ENCODE peak calls at places on chromosomes 5 and 9, in eight cellular contexts. One of them, this sample, is unnamed.

GRCh38 chr9:78566948-78567675 is 270.2 kb downstream of the PSAT1 start:
- DNase-seq in fibroblast of lung: peak; percentile 75
- DNase-seq in heart right ventricle: no peak
- DNase-seq in HCT116: no peak
- DNase-seq in body of pancreas: no peak
- DNase-seq in DND-41: no peak
- DNase-seq in heart left ventricle: no peak
- DNase-seq in CD8-positive, alpha-beta T cell: no peak
- DNase-seq in this sample: no peak

GRCh38 chr9:83933804-83934203 is 12.6 kb upstream of the KIF27 start:
- DNase-seq in HCT116: no peak
- DNase-seq in heart right ventricle: no peak
- DNase-seq in CD8-positive, alpha-beta T cell: no peak
- DNase-seq in heart left ventricle: no peak
- DNase-seq in DND-41: no peak
- DNase-seq in body of pancreas: no peak
- DNase-seq in fibroblast of lung: no peak
- DNase-seq in this sample: no peak

GRCh38 chr5:135178476-135179155 is 144.6 kb upstream of the PITX1 start:
- DNase-seq in HCT116: no peak
- DNase-seq in DND-41: no peak
- DNase-seq in CD8-positive, alpha-beta T cell: no peak
- DNase-seq in heart left ventricle: no peak
- DNase-seq in heart right ventricle: no peak
- DNase-seq in body of pancreas: no peak
- DNase-seq in fibroblast of lung: no peak
- DNase-seq in this sample: no peak

GRCh38 chr9:113772121-113772885 is 103.8 kb upstream of the ZNF618 start:
- DNase-seq in heart left ventricle: no peak
- DNase-seq in DND-41: no peak
- DNase-seq in fibroblast of lung: peak; percentile 75
- DNase-seq in heart right ventricle: no peak
- DNase-seq in CD8-positive, alpha-beta T cell: no peak
- DNase-seq in body of pancreas: no peak
- DNase-seq in HCT116: no peak
- DNase-seq in this sample: no peak

GRCh38 chr5:6829150-6829784 is 116.0 kb downstream of the TENT4A start:
- DNase-seq in fibroblast of lung: no peak
- DNase-seq in heart right ventricle: no peak
- DNase-seq in heart left ventricle: no peak
- DNase-seq in HCT116: no peak
- DNase-seq in DND-41: no peak
- DNase-seq in body of pancreas: no peak
- DNase-seq in CD8-positive, alpha-beta T cell: no peak
- DNase-seq in this sample: no peak

GRCh38 chr5:138305797-138306196 is 25.8 kb downstream of the CDC25C start:
- DNase-seq in body of pancreas: peak; percentile 39
- DNase-seq in heart right ventricle: peak; percentile 67
- DNase-seq in heart left ventricle: peak; percentile 72
- DNase-seq in fibroblast of lung: no peak
- DNase-seq in DND-41: no peak
- DNase-seq in CD8-positive, alpha-beta T cell: no peak
- DNase-seq in HCT116: no peak
- DNase-seq in this sample: no peak

GRCh38 chr5:4737868-4738267 is 402.3 kb upstream of the ADAMTS16 start:
- DNase-seq in heart right ventricle: no peak
- DNase-seq in body of pancreas: no peak
- DNase-seq in fibroblast of lung: no peak
- DNase-seq in DND-41: no peak
- DNase-seq in HCT116: no peak
- DNase-seq in heart left ventricle: no peak
- DNase-seq in CD8-positive, alpha-beta T cell: no peak
- DNase-seq in this sample: no peak

GRCh38 chr9:121373401-121373769 is 3.3 kb upstream of the STOM start:
- DNase-seq in HCT116: no peak
- DNase-seq in body of pancreas: no peak
- DNase-seq in fibroblast of lung: no peak
- DNase-seq in DND-41: no peak
- DNase-seq in CD8-positive, alpha-beta T cell: no peak
- DNase-seq in heart right ventricle: no peak
- DNase-seq in heart left ventricle: no peak
- DNase-seq in this sample: no peak

GRCh38 chr5:112196574-112196973 is 222.5 kb downstream of the EPB41L4A start:
- DNase-seq in fibroblast of lung: no peak
- DNase-seq in CD8-positive, alpha-beta T cell: no peak
- DNase-seq in heart left ventricle: no peak
- DNase-seq in heart right ventricle: no peak
- DNase-seq in HCT116: no peak
- DNase-seq in body of pancreas: no peak
- DNase-seq in DND-41: no peak
- DNase-seq in this sample: no peak

GRCh38 chr5:10451137-10451824 is 9.6 kb downstream of the ROPN1L start:
- DNase-seq in HCT116: no peak
- DNase-seq in DND-41: no peak
- DNase-seq in body of pancreas: no peak
- DNase-seq in heart right ventricle: no peak
- DNase-seq in heart left ventricle: no peak
- DNase-seq in CD8-positive, alpha-beta T cell: no peak
- DNase-seq in fibroblast of lung: no peak
- DNase-seq in this sample: no peak

GRCh38 chr5:100900796-100901731 is 2.0 kb downstream of the ST8SIA4 start:
- DNase-seq in DND-41: peak; percentile 97
- DNase-seq in fibroblast of lung: peak; percentile 71
- DNase-seq in CD8-positive, alpha-beta T cell: peak; percentile 80
- DNase-seq in body of pancreas: no peak
- DNase-seq in HCT116: no peak
- DNase-seq in heart right ventricle: peak; percentile 76
- DNase-seq in heart left ventricle: peak; percentile 88
- DNase-seq in this sample: peak; percentile 65

GRCh38 chr9:27437652-27438373 is 86.3 kb upstream of the IFNK start:
- DNase-seq in heart left ventricle: no peak
- DNase-seq in heart right ventricle: no peak
- DNase-seq in CD8-positive, alpha-beta T cell: no peak
- DNase-seq in body of pancreas: no peak
- DNase-seq in HCT116: no peak
- DNase-seq in DND-41: no peak
- DNase-seq in fibroblast of lung: no peak
- DNase-seq in this sample: no peak

GRCh38 chr5:43192558-43193170 is 639 bp downstream of the NIM1K start:
- DNase-seq in DND-41: no peak
- DNase-seq in fibroblast of lung: peak; percentile 28
- DNase-seq in CD8-positive, alpha-beta T cell: no peak
- DNase-seq in HCT116: no peak
- DNase-seq in heart left ventricle: peak; percentile 70
- DNase-seq in heart right ventricle: peak; percentile 9
- DNase-seq in body of pancreas: peak; percentile 15
- DNase-seq in this sample: no peak

GRCh38 chr5:76455531-76456132 is 52.5 kb downstream of the IQGAP2 start:
- DNase-seq in body of pancreas: no peak
- DNase-seq in HCT116: no peak
- DNase-seq in DND-41: no peak
- DNase-seq in heart left ventricle: no peak
- DNase-seq in heart right ventricle: no peak
- DNase-seq in CD8-positive, alpha-beta T cell: no peak
- DNase-seq in fibroblast of lung: peak; percentile 11
- DNase-seq in this sample: no peak

GRCh38 chr5:89930591-89931383 is 478.8 kb downstream of the CETN3 start:
- DNase-seq in HCT116: peak; percentile 45
- DNase-seq in fibroblast of lung: peak; percentile 80
- DNase-seq in CD8-positive, alpha-beta T cell: no peak
- DNase-seq in DND-41: no peak
- DNase-seq in body of pancreas: no peak
- DNase-seq in heart right ventricle: no peak
- DNase-seq in heart left ventricle: no peak
- DNase-seq in this sample: no peak

GRCh38 chr5:174505621-174506020 is 218.8 kb upstream of the MSX2 start:
- DNase-seq in heart right ventricle: no peak
- DNase-seq in CD8-positive, alpha-beta T cell: no peak
- DNase-seq in fibroblast of lung: peak; percentile 58
- DNase-seq in heart left ventricle: no peak
- DNase-seq in body of pancreas: no peak
- DNase-seq in HCT116: no peak
- DNase-seq in DND-41: no peak
- DNase-seq in this sample: no peak

GRCh38 chr9:129275626-129276247 is 97.7 kb upstream of the IER5L start:
- DNase-seq in heart right ventricle: peak; percentile 2
- DNase-seq in fibroblast of lung: no peak
- DNase-seq in CD8-positive, alpha-beta T cell: no peak
- DNase-seq in body of pancreas: no peak
- DNase-seq in DND-41: no peak
- DNase-seq in HCT116: no peak
- DNase-seq in heart left ventricle: no peak
- DNase-seq in this sample: peak; percentile 66

DNA sequence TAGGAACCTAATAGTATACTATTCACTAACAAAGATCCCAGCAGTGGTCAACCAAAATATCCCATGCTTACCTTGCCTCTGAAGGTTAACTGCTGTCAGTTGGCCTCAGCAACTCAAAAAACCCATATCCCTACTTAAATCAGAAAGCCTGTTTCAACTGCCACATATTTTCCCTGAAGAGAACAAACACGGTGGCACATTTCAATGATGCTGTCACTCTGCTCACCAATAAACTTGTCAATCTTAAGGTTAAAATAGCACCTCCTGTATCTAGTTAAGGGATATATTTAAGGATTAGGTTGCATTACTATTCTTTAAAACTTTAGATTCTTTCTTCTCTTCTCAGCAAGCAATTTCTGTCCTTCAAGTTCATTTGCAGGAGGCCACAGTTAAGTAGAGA is 986.9 kb downstream of the CDH18 start:
- DNase-seq in HCT116: no peak
- DNase-seq in DND-41: no peak
- DNase-seq in CD8-positive, alpha-beta T cell: no peak
- DNase-seq in fibroblast of lung: no peak
- DNase-seq in heart right ventricle: no peak
- DNase-seq in body of pancreas: no peak
- DNase-seq in heart left ventricle: no peak
- DNase-seq in this sample: no peak
- H3K9me3 ChIP-seq in HCT116: peaks cover 33% of the 10 kb centered on the region
- H3K9me3 ChIP-seq in DND-41: no peaks in the 10 kb centered on the region
- H3K9me3 ChIP-seq in CD8-positive, alpha-beta T cell: no peaks in the 10 kb centered on the region
- H3K9me3 ChIP-seq in fibroblast of lung: no peaks in the 10 kb centered on the region
- H3K9me3 ChIP-seq in heart right ventricle: no peaks in the 10 kb centered on the region
- H3K9me3 ChIP-seq in body of pancreas: no peaks in the 10 kb centered on the region
- H3K9me3 ChIP-seq in heart left ventricle: no peaks in the 10 kb centered on the region
- H3K9me3 ChIP-seq in this sample: no peaks in the 10 kb centered on the region

GRCh38 chr5:139371482-139372435 is 11.3 kb downstream of the SLC23A1 start:
- DNase-seq in heart right ventricle: no peak
- DNase-seq in CD8-positive, alpha-beta T cell: no peak
- DNase-seq in body of pancreas: no peak
- DNase-seq in HCT116: no peak
- DNase-seq in DND-41: no peak
- DNase-seq in fibroblast of lung: peak; percentile 76
- DNase-seq in heart left ventricle: no peak
- DNase-seq in this sample: no peak

GRCh38 chr5:139369181-139369580 is 13.9 kb downstream of the SLC23A1 start:
- DNase-seq in HCT116: no peak
- DNase-seq in heart left ventricle: no peak
- DNase-seq in body of pancreas: no peak
- DNase-seq in fibroblast of lung: peak; percentile 70
- DNase-seq in CD8-positive, alpha-beta T cell: no peak
- DNase-seq in DND-41: no peak
- DNase-seq in heart right ventricle: no peak
- DNase-seq in this sample: no peak

GRCh38 chr5:139364466-139364865 is 18.6 kb downstream of the SLC23A1 start:
- DNase-seq in HCT116: no peak
- DNase-seq in fibroblast of lung: no peak
- DNase-seq in heart left ventricle: no peak
- DNase-seq in body of pancreas: no peak
- DNase-seq in CD8-positive, alpha-beta T cell: no peak
- DNase-seq in DND-41: no peak
- DNase-seq in heart right ventricle: no peak
- DNase-seq in this sample: no peak

GRCh38 chr5:139363937-139364336 is 19.2 kb downstream of the SLC23A1 start:
- DNase-seq in CD8-positive, alpha-beta T cell: no peak
- DNase-seq in DND-41: no peak
- DNase-seq in HCT116: no peak
- DNase-seq in heart left ventricle: no peak
- DNase-seq in fibroblast of lung: no peak
- DNase-seq in body of pancreas: no peak
- DNase-seq in heart right ventricle: no peak
- DNase-seq in this sample: no peak

DNA sequence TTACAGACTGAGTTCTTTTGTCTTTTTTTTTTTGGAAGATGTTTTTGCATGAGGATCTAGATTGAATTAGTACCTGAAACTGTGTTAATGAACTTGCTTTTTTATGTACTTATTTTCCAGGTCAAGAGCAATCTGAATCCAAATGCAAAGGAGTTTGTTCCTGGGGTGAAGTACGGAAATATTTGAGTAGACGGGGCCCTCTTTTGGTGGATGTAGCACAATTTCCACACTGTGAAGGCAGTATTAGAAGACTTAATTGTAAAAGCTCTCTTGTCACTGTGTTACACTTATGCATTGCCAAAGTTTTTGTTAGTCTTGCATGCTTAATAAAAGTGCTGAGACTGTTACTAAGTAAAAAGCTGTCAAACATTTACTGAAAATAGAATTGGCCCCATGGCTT is 14.5 kb downstream of the SLC23A1 start:
- DNase-seq in heart left ventricle: no peak
- DNase-seq in DND-41: no peak
- DNase-seq in body of pancreas: no peak
- DNase-seq in HCT116: no peak
- DNase-seq in heart right ventricle: no peak
- DNase-seq in CD8-positive, alpha-beta T cell: no peak
- DNase-seq in fibroblast of lung: no peak
- DNase-seq in this sample: no peak
- H3K27ac ChIP-seq in heart left ventricle: no peak overlapping the region
- H3K27ac ChIP-seq in DND-41: no peak overlapping the region
- H3K27ac ChIP-seq in body of pancreas: no peak overlapping the region
- H3K27ac ChIP-seq in HCT116: no peak overlapping the region
- H3K27ac ChIP-seq in heart right ventricle: no peak overlapping the region
- H3K27ac ChIP-seq in CD8-positive, alpha-beta T cell: no peak overlapping the region
- H3K27ac ChIP-seq in fibroblast of lung: no peak overlapping the region
- H3K27ac ChIP-seq in this sample: no peak overlapping the region

DNA sequence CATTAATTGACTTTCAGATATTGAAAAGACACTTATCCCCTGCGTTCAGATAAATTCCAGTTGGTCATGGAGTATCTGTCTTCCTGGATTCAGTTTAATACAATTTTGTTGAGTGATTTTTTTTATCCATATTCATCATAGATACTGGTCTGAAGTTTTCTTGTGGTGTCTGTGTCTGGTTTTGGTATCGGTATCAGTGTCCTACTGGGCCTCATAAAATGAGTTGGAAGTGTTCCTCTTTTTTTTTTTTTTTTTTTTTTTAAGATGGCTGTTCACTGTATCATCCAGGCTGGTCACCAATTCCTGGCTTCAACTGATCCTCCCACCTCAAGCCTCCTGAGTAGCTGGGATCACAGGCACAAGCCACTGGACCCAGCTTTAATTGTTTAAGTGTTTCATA is 2.9 kb upstream of the CAMSAP1 start:
- DNase-seq in DND-41: no peak
- DNase-seq in fibroblast of lung: no peak
- DNase-seq in CD8-positive, alpha-beta T cell: no peak
- DNase-seq in HCT116: no peak
- DNase-seq in heart right ventricle: no peak
- DNase-seq in body of pancreas: no peak
- DNase-seq in heart left ventricle: no peak
- DNase-seq in this sample: no peak
- H3K9me3 ChIP-seq in DND-41: peaks cover 7% of the 10 kb centered on the region
- H3K9me3 ChIP-seq in fibroblast of lung: peaks cover 3% of the 10 kb centered on the region
- H3K9me3 ChIP-seq in CD8-positive, alpha-beta T cell: no peaks in the 10 kb centered on the region
- H3K9me3 ChIP-seq in HCT116: peaks cover 10% of the 10 kb centered on the region
- H3K9me3 ChIP-seq in heart right ventricle: no peaks in the 10 kb centered on the region
- H3K9me3 ChIP-seq in body of pancreas: no peaks in the 10 kb centered on the region
- H3K9me3 ChIP-seq in heart left ventricle: peaks cover 11% of the 10 kb centered on the region
- H3K9me3 ChIP-seq in this sample: peaks cover 2% of the 10 kb centered on the region

GRCh38 chr5:66171349-66172344 is 27.5 kb downstream of the SREK1 start:
- DNase-seq in CD8-positive, alpha-beta T cell: peak; percentile 31
- DNase-seq in DND-41: peak; percentile 62
- DNase-seq in HCT116: no peak
- DNase-seq in body of pancreas: peak; percentile 21
- DNase-seq in heart right ventricle: peak; percentile 22
- DNase-seq in heart left ventricle: no peak
- DNase-seq in fibroblast of lung: peak; percentile 59
- DNase-seq in this sample: no peak
- H3K27ac ChIP-seq in CD8-positive, alpha-beta T cell: peak overlapping the region; percentile 16
- H3K27ac ChIP-seq in DND-41: peak overlapping the region; percentile 45
- H3K27ac ChIP-seq in HCT116: no peak overlapping the region
- H3K27ac ChIP-seq in body of pancreas: no peak overlapping the region
- H3K27ac ChIP-seq in heart right ventricle: no peak overlapping the region
- H3K27ac ChIP-seq in heart left ventricle: no peak overlapping the region
- H3K27ac ChIP-seq in fibroblast of lung: peak overlapping the region; percentile 4
- H3K27ac ChIP-seq in this sample: no peak overlapping the region